ENCODE peak calls at places on chromosomes 2 and 18, in five cellular contexts. One of them, this sample, is unnamed.

GRCh38 chr2:204825054-204825453 is 279.8 kb downstream of the PARD3B start:
- DNase-seq in RWPE2: no peak
- DNase-seq in epithelial cell of esophagus: peak
- DNase-seq in cardiac fibroblast: no peak
- DNase-seq in left lung: no peak
- DNase-seq in this sample: no peak

GRCh38 chr18:56321470-56321869 is 316.9 kb downstream of the TXNL1 start:
- DNase-seq in left lung: no peak
- DNase-seq in epithelial cell of esophagus: no peak
- DNase-seq in cardiac fibroblast: peak
- DNase-seq in RWPE2: no peak
- DNase-seq in this sample: no peak

GRCh38 chr2:72988041-72988440 is 70.7 kb downstream of the EMX1 start:
- DNase-seq in RWPE2: peak
- DNase-seq in epithelial cell of esophagus: no peak
- DNase-seq in cardiac fibroblast: no peak
- DNase-seq in left lung: no peak
- DNase-seq in this sample: no peak

GRCh38 chr2:12824304-12824761 is 107.6 kb downstream of the TRIB2 start:
- DNase-seq in left lung: no peak
- DNase-seq in epithelial cell of esophagus: no peak
- DNase-seq in RWPE2: no peak
- DNase-seq in cardiac fibroblast: peak
- DNase-seq in this sample: no peak

GRCh38 chr2:29262681-29263260 is 147.6 kb downstream of the CLIP4 start:
- DNase-seq in left lung: no peak
- DNase-seq in cardiac fibroblast: no peak
- DNase-seq in epithelial cell of esophagus: no peak
- DNase-seq in RWPE2: no peak
- DNase-seq in this sample: no peak

GRCh38 chr18:7338846-7339245 is 108.0 kb downstream of the LRRC30 start:
- DNase-seq in RWPE2: no peak
- DNase-seq in cardiac fibroblast: no peak
- DNase-seq in epithelial cell of esophagus: peak
- DNase-seq in left lung: no peak
- DNase-seq in this sample: no peak

GRCh38 chr2:237309416-237309815 is 104.5 kb downstream of the COL6A3 start:
- DNase-seq in left lung: no peak
- DNase-seq in RWPE2: no peak
- DNase-seq in cardiac fibroblast: no peak
- DNase-seq in epithelial cell of esophagus: peak
- DNase-seq in this sample: no peak

GRCh38 chr2:209368924-209369323 is 54.9 kb upstream of the MAP2 start:
- DNase-seq in epithelial cell of esophagus: peak
- DNase-seq in left lung: peak
- DNase-seq in RWPE2: peak
- DNase-seq in cardiac fibroblast: peak
- DNase-seq in this sample: peak

GRCh38 chr2:71833855-71834554 is 313.7 kb downstream of the CYP26B1 start:
- DNase-seq in epithelial cell of esophagus: no peak
- DNase-seq in cardiac fibroblast: peak
- DNase-seq in RWPE2: no peak
- DNase-seq in left lung: no peak
- DNase-seq in this sample: no peak

GRCh38 chr2:215171151-215171550 is 32.7 kb upstream of the ABCA12 start:
- DNase-seq in left lung: no peak
- DNase-seq in RWPE2: no peak
- DNase-seq in epithelial cell of esophagus: no peak
- DNase-seq in cardiac fibroblast: peak
- DNase-seq in this sample: no peak

GRCh38 chr2:85413592-85414421 is 3.6 kb upstream of the CAPG start:
- DNase-seq in cardiac fibroblast: peak
- DNase-seq in left lung: peak
- DNase-seq in RWPE2: no peak
- DNase-seq in epithelial cell of esophagus: peak
- DNase-seq in this sample: peak

GRCh38 chr2:233413529-233414272 is 59.4 kb downstream of the DGKD start:
- DNase-seq in cardiac fibroblast: peak
- DNase-seq in RWPE2: peak
- DNase-seq in left lung: peak
- DNase-seq in epithelial cell of esophagus: peak
- DNase-seq in this sample: peak

GRCh38 chr2:13676269-13676668 is 956.2 kb upstream of the LRATD1 start:
- DNase-seq in left lung: no peak
- DNase-seq in epithelial cell of esophagus: peak
- DNase-seq in RWPE2: no peak
- DNase-seq in cardiac fibroblast: peak
- DNase-seq in this sample: no peak

GRCh38 chr2:217064234-217065103 is 204.6 kb upstream of the TNP1 start:
- DNase-seq in left lung: no peak
- DNase-seq in RWPE2: no peak
- DNase-seq in epithelial cell of esophagus: no peak
- DNase-seq in cardiac fibroblast: peak
- DNase-seq in this sample: no peak

GRCh38 chr2:2655451-2655850 is 324.4 kb upstream of the MYT1L start:
- DNase-seq in left lung: no peak
- DNase-seq in RWPE2: no peak
- DNase-seq in epithelial cell of esophagus: no peak
- DNase-seq in cardiac fibroblast: no peak
- DNase-seq in this sample: no peak

GRCh38 chr2:80454628-80455027 is 150.1 kb upstream of the LRRTM1 start:
- DNase-seq in epithelial cell of esophagus: no peak
- DNase-seq in RWPE2: no peak
- DNase-seq in left lung: peak
- DNase-seq in cardiac fibroblast: no peak
- DNase-seq in this sample: no peak

GRCh38 chr2:159090514-159091201 is 122.2 kb downstream of the TANC1 start:
- DNase-seq in RWPE2: peak
- DNase-seq in cardiac fibroblast: peak
- DNase-seq in epithelial cell of esophagus: peak
- DNase-seq in left lung: no peak
- DNase-seq in this sample: no peak

GRCh38 chr18:58230438-58231179 is 186.6 kb downstream of the NEDD4L start:
- DNase-seq in RWPE2: no peak
- DNase-seq in epithelial cell of esophagus: peak
- DNase-seq in left lung: no peak
- DNase-seq in cardiac fibroblast: no peak
- DNase-seq in this sample: peak

GRCh38 chr2:10977003-10977402 is 65.3 kb downstream of the KCNF1 start:
- DNase-seq in cardiac fibroblast: no peak
- DNase-seq in RWPE2: peak
- DNase-seq in left lung: peak
- DNase-seq in epithelial cell of esophagus: no peak
- DNase-seq in this sample: no peak

GRCh38 chr18:48540329-48541025 is 1.6 kb downstream of the CTIF start:
- DNase-seq in cardiac fibroblast: peak
- DNase-seq in epithelial cell of esophagus: peak
- DNase-seq in RWPE2: peak
- DNase-seq in left lung: peak
- DNase-seq in this sample: peak

GRCh38 chr2:33505966-33506365 is 29.5 kb downstream of the RASGRP3 start:
- DNase-seq in RWPE2: no peak
- DNase-seq in left lung: no peak
- DNase-seq in cardiac fibroblast: no peak
- DNase-seq in epithelial cell of esophagus: no peak
- DNase-seq in this sample: no peak

GRCh38 chr18:59915606-59916005 is 15.8 kb downstream of the PMAIP1 start:
- DNase-seq in left lung: no peak
- DNase-seq in cardiac fibroblast: no peak
- DNase-seq in epithelial cell of esophagus: peak
- DNase-seq in RWPE2: no peak
- DNase-seq in this sample: no peak

GRCh38 chr18:48553236-48553635 is 14.4 kb downstream of the CTIF start:
- DNase-seq in cardiac fibroblast: no peak
- DNase-seq in epithelial cell of esophagus: peak
- DNase-seq in RWPE2: no peak
- DNase-seq in left lung: no peak
- DNase-seq in this sample: no peak

GRCh38 chr2:196544906-196545433 is 94.5 kb upstream of the CCDC150 start:
- DNase-seq in left lung: no peak
- DNase-seq in RWPE2: no peak
- DNase-seq in epithelial cell of esophagus: peak
- DNase-seq in cardiac fibroblast: no peak
- DNase-seq in this sample: no peak

GRCh38 chr2:205060269-205060668 is 515.0 kb downstream of the PARD3B start:
- DNase-seq in RWPE2: no peak
- DNase-seq in cardiac fibroblast: no peak
- DNase-seq in left lung: no peak
- DNase-seq in epithelial cell of esophagus: peak
- DNase-seq in this sample: no peak

GRCh38 chr2:49973917-49974368 is 819.6 kb upstream of the FSHR start:
- DNase-seq in left lung: peak
- DNase-seq in cardiac fibroblast: peak
- DNase-seq in RWPE2: no peak
- DNase-seq in epithelial cell of esophagus: peak
- DNase-seq in this sample: no peak

GRCh38 chr2:156511112-156511511 is 74.9 kb downstream of the GPD2 start:
- DNase-seq in cardiac fibroblast: no peak
- DNase-seq in RWPE2: no peak
- DNase-seq in epithelial cell of esophagus: no peak
- DNase-seq in left lung: no peak
- DNase-seq in this sample: no peak

GRCh38 chr2:127183771-127184170 is 36.3 kb downstream of the CYP27C1 start:
- DNase-seq in RWPE2: no peak
- DNase-seq in left lung: no peak
- DNase-seq in cardiac fibroblast: no peak
- DNase-seq in epithelial cell of esophagus: no peak
- DNase-seq in this sample: no peak

GRCh38 chr2:21676676-21677075 is 552.9 kb downstream of the TDRD15 start:
- DNase-seq in epithelial cell of esophagus: peak
- DNase-seq in RWPE2: no peak
- DNase-seq in cardiac fibroblast: no peak
- DNase-seq in left lung: no peak
- DNase-seq in this sample: no peak

GRCh38 chr18:31101148-31102019 is 837 bp downstream of the DSC2 start:
- DNase-seq in left lung: peak
- DNase-seq in epithelial cell of esophagus: peak
- DNase-seq in cardiac fibroblast: peak
- DNase-seq in RWPE2: peak
- DNase-seq in this sample: peak

GRCh38 chr18:7545734-7546133 is 21.4 kb upstream of the PTPRM start:
- DNase-seq in epithelial cell of esophagus: peak
- DNase-seq in left lung: no peak
- DNase-seq in RWPE2: no peak
- DNase-seq in cardiac fibroblast: peak
- DNase-seq in this sample: no peak

GRCh38 chr2:127618551-127618950 is 27.4 kb upstream of the GPR17 start:
- DNase-seq in cardiac fibroblast: no peak
- DNase-seq in left lung: no peak
- DNase-seq in epithelial cell of esophagus: no peak
- DNase-seq in RWPE2: no peak
- DNase-seq in this sample: no peak

GRCh38 chr2:9179572-9180201 is 26.9 kb upstream of the ASAP2 start:
- DNase-seq in RWPE2: peak
- DNase-seq in cardiac fibroblast: peak
- DNase-seq in left lung: no peak
- DNase-seq in epithelial cell of esophagus: peak
- DNase-seq in this sample: peak

DNA sequence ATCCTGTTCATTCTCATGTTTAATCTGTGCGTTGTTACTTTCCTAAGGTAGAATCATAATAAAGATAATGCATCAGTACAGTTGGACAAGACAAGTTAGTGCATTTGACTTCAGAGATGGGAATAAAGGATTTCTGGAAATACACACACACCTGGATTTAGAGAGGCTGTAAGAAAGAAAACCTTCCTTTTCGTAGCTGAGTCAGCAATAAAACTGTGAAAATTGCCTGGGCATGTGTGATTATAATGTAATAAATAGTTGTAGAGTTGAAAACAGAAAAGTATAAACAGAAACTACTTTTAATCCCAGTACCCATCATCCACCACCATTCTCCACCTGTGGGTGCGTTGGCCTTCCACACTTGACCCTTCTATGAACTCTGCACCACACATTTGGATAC is 15.4 kb downstream of the CFAP53 start:
- DNase-seq in cardiac fibroblast: no peak
- DNase-seq in RWPE2: no peak
- DNase-seq in epithelial cell of esophagus: no peak
- DNase-seq in left lung: no peak
- DNase-seq in this sample: no peak
- TF ChIP-seq CTCF in cardiac fibroblast: no peak
- TF ChIP-seq CTCF in RWPE2: no peak
- TF ChIP-seq CTCF in epithelial cell of esophagus: no peak
- TF ChIP-seq CTCF in left lung: no peak
- TF ChIP-seq CTCF in this sample: no peak

DNA sequence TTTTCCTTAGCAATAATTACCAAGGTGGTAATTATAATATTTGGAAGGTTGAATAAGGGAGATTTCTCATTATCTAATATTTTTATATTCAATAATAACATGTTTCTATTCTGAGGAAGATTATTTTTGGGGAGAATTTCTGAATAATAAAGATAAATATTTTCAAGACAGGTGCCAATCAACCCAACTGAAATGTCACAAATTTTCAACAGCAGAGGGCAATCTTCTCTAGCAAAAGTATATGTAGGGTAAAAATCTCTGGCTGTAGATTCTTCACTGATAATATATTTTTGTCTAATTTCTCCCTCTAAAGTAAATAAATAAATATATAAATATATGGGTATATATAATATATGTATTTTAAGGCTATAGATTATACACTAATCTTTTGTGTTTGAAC is 1187.2 kb upstream of the CRIM1 start:
- DNase-seq in epithelial cell of esophagus: peak
- DNase-seq in left lung: no peak
- DNase-seq in RWPE2: no peak
- DNase-seq in cardiac fibroblast: no peak
- DNase-seq in this sample: no peak
- TF ChIP-seq CTCF in epithelial cell of esophagus: no peak
- TF ChIP-seq CTCF in left lung: no peak
- TF ChIP-seq CTCF in RWPE2: peak
- TF ChIP-seq CTCF in cardiac fibroblast: no peak
- TF ChIP-seq CTCF in this sample: no peak

GRCh38 chr2:219003267-219003634 is 10.0 kb upstream of the CRYBA2 start:
- DNase-seq in left lung: no peak
- DNase-seq in epithelial cell of esophagus: no peak
- DNase-seq in cardiac fibroblast: no peak
- DNase-seq in RWPE2: no peak
- DNase-seq in this sample: no peak
- TF ChIP-seq CTCF in left lung: no peak
- TF ChIP-seq CTCF in epithelial cell of esophagus: no peak
- TF ChIP-seq CTCF in cardiac fibroblast: no peak
- TF ChIP-seq CTCF in RWPE2: no peak
- TF ChIP-seq CTCF in this sample: no peak

GRCh38 chr2:222577341-222577740 is 78.6 kb downstream of the FARSB start:
- DNase-seq in RWPE2: no peak
- DNase-seq in left lung: no peak
- DNase-seq in epithelial cell of esophagus: no peak
- DNase-seq in cardiac fibroblast: no peak
- DNase-seq in this sample: no peak

DNA sequence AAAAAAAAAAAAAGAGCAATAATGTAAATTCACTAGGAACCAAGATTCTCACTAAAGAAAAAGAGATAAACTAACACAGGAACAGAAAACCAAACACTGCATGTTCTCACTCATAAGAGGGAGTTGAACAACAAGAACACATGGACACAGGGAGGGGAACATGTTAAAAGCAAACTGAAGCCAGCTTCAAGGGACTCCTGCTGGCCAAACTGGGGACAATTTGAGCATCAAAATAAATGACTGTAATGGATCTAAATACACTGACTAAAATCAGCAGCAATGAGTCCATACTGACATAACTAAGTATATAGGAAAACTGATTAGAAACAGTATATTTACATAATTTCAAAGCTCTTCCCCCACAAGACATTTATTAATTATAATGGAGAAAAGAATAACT is 73.0 kb downstream of the FARSB start:
- DNase-seq in RWPE2: no peak
- DNase-seq in cardiac fibroblast: no peak
- DNase-seq in left lung: no peak
- DNase-seq in epithelial cell of esophagus: peak
- DNase-seq in this sample: no peak
- TF ChIP-seq CTCF in RWPE2: no peak
- TF ChIP-seq CTCF in cardiac fibroblast: peak
- TF ChIP-seq CTCF in left lung: no peak
- TF ChIP-seq CTCF in epithelial cell of esophagus: peak
- TF ChIP-seq CTCF in this sample: no peak